ENCODE peak calls at places on chromosomes 13 and 19, in five cellular contexts. Y is ELR, E is RPMI8226, N is head of caudate nucleus, Q is WTC11. S is an unnamed sample.

GRCh38 chr19:8080832-8081231 is 28.3 kb downstream of the CCL25 start:
- DNase-seq in Q (no peak), E (no peak), Y (no peak), N (no peak), S (no peak)

GRCh38 chr13:33016414-33017409 is at the start of gene KL:
- DNase-seq in E (no peak), Y (no peak), N (no peak), Q (peak; percentile 56), S (peak; percentile 59)

GRCh38 chr19:50486823-50487515 is 10.3 kb upstream of the GARIN5A start:
- DNase-seq in Q (peak; percentile 93), Y (peak; percentile 53), N (no peak), E (peak; percentile 54), S (peak; percentile 73)

GRCh38 chr13:49097374-49097773 is 121.7 kb downstream of the FNDC3A start:
- DNase-seq in Q (no peak), E (no peak), N (peak; percentile 13), Y (peak; percentile 46), S (no peak)

GRCh38 chr19:49677232-49677881 is at the start of gene PRMT1:
- DNase-seq in N (no peak), Y (peak; percentile 64), Q (peak; percentile 63), E (peak; percentile 63), S (no peak)

GRCh38 chr13:48775285-48775684 is 121.6 kb downstream of the CYSLTR2 start:
- DNase-seq in Y (peak; percentile 62), Q (no peak), E (no peak), N (no peak), S (no peak)

GRCh38 chr13:49810825-49811526 is 18.5 kb upstream of the KPNA3 start:
- DNase-seq in Y (peak; percentile 74), E (no peak), N (no peak), Q (no peak), S (no peak)

GRCh38 chr19:50858896-50859295 is 4.2 kb downstream of the KLK3 start:
- DNase-seq in E (peak; percentile 73), Q (peak; percentile 61), Y (no peak), N (no peak), S (no peak)

GRCh38 chr13:42720858-42721219 is 60.5 kb upstream of the FAM216B start:
- DNase-seq in Y (no peak), N (no peak), Q (no peak), E (no peak), S (no peak)

GRCh38 chr19:18894254-18895037 is 1.5 kb downstream of the CERS1 start:
- DNase-seq in N (peak; percentile 98), Y (peak; percentile 49), Q (peak; percentile 58), E (peak; percentile 47), S (peak; percentile 83)

GRCh38 chr13:71759506-71760225 is 107.3 kb downstream of the DACH1 start:
- DNase-seq in N (no peak), E (no peak), Q (peak; percentile 14), Y (no peak), S (no peak)

GRCh38 chr19:46761418-46761831 is 15.2 kb upstream of the STRN4 start:
- DNase-seq in N (no peak), E (no peak), Q (no peak), Y (no peak), S (no peak)

S was measured in ecto neural progenitor cell.